ENCODE peak calls at places on chromosome 21, in nine cellular contexts. G is HEK293T; I is NCI-H1436; J is NCI-H446; A is adipocyte; F is HFF-Myc; V is Calu3; O is stimulated activated CD4-positive, alpha-beta T cell treated with anti-CD3 and anti-CD28 coated beads, Interleukin-15, amount 100 ng/mL, for 1 hour; B is astrocyte of the spinal cord. X is an unnamed sample.

GRCh38 chr21:16194851-16195251 is 465.1 kb downstream of the USP25 start:
- DNase-seq in G (no peak), I (no peak), J (no peak), A (peak; percentile 53), F (no peak), V (no peak), O (no peak), B (peak; percentile 64), X (no peak)

GRCh38 chr21:42158846-42159245 is 60.1 kb upstream of the ABCG1 start:
- DNase-seq in G (no peak), I (no peak), J (no peak), A (no peak), F (no peak), V (no peak), O (no peak), B (no peak), X (no peak)

GRCh38 chr21:35697321-35697808 is 363.0 kb downstream of the SETD4 start:
- DNase-seq in G (no peak), I (peak; percentile 34), J (no peak), A (peak; percentile 13), F (peak; percentile 29), V (peak; percentile 23), O (no peak), B (peak; percentile 48), X (no peak)

GRCh38 chr21:30839304-30839703 is 9.7 kb upstream of the KRTAP7-1 start:
- DNase-seq in G (peak; percentile 65), I (no peak), J (no peak), A (peak; percentile 10), F (peak; percentile 0), V (no peak), O (peak; percentile 21), B (no peak), X (no peak)

GRCh38 chr21:36247316-36247715 is 72.7 kb upstream of the MORC3 start:
- DNase-seq in G (no peak), I (no peak), J (no peak), A (peak; percentile 54), F (no peak), V (no peak), O (no peak), B (peak; percentile 47), X (no peak)

GRCh38 chr21:37787456-37787855 is 128.8 kb downstream of the KCNJ6 start:
- DNase-seq in G (no peak), I (no peak), J (no peak), A (peak; percentile 77), F (peak; percentile 9), V (no peak), O (no peak), B (peak; percentile 87), X (no peak)

GRCh38 chr21:46002841-46003574 is 21.4 kb downstream of the COL6A1 start:
- DNase-seq in G (no peak), I (no peak), J (no peak), A (no peak), F (no peak), V (no peak), O (no peak), B (no peak), X (no peak)

GRCh38 chr21:34008618-34009017 is 64.8 kb upstream of the MRPS6 start:
- DNase-seq in G (no peak), I (no peak), J (no peak), A (no peak), F (no peak), V (no peak), O (no peak), B (peak; percentile 32), X (no peak)

GRCh38 chr21:16302851-16303282 is 573.1 kb downstream of the USP25 start:
- DNase-seq in G (no peak), I (no peak), J (no peak), A (no peak), F (no peak), V (no peak), O (no peak), B (peak; percentile 79), X (no peak)

GRCh38 chr21:43290529-43291346 is 121.9 kb downstream of the CRYAA start:
- DNase-seq in G (no peak), I (no peak), J (no peak), A (no peak), F (no peak), V (no peak), O (no peak), B (no peak), X (no peak)

GRCh38 chr21:42056468-42056867 is 14.6 kb upstream of the UMODL1 start:
- DNase-seq in G (no peak), I (peak; percentile 52), J (no peak), A (no peak), F (no peak), V (no peak), O (no peak), B (no peak), X (no peak)